ENCODE peak calls at places on chromosomes 1 and 21, in ten cellular contexts. One of them, this sample, is unnamed.

GRCh38 chr1:147504801-147505303 is 36.4 kb upstream of the BCL9 start:
- DNase-seq in ascending aorta: no peak
- DNase-seq in progenitor cell of endocrine pancreas: peak
- DNase-seq in spleen: no peak
- DNase-seq in osteocyte: peak
- DNase-seq in endothelial cell: peak
- DNase-seq in neural crest cell: peak
- DNase-seq in astrocyte of the spinal cord: peak
- DNase-seq in OCI-LY7: no peak
- DNase-seq in AG04450: peak
- DNase-seq in this sample: no peak

GRCh38 chr1:153770812-153771211 is 4.4 kb upstream of the SLC27A3 start:
- DNase-seq in AG04450: no peak
- DNase-seq in OCI-LY7: peak
- DNase-seq in osteocyte: no peak
- DNase-seq in astrocyte of the spinal cord: no peak
- DNase-seq in ascending aorta: no peak
- DNase-seq in progenitor cell of endocrine pancreas: no peak
- DNase-seq in neural crest cell: no peak
- DNase-seq in endothelial cell: no peak
- DNase-seq in spleen: peak
- DNase-seq in this sample: no peak

GRCh38 chr1:94559921-94560320 is 18.4 kb upstream of the F3 start:
- DNase-seq in spleen: no peak
- DNase-seq in ascending aorta: no peak
- DNase-seq in AG04450: no peak
- DNase-seq in OCI-LY7: no peak
- DNase-seq in progenitor cell of endocrine pancreas: no peak
- DNase-seq in astrocyte of the spinal cord: no peak
- DNase-seq in neural crest cell: no peak
- DNase-seq in osteocyte: no peak
- DNase-seq in endothelial cell: no peak
- DNase-seq in this sample: no peak

GRCh38 chr1:147627435-147628110 is 42.8 kb downstream of the ACP6 start:
- DNase-seq in osteocyte: no peak
- DNase-seq in neural crest cell: peak
- DNase-seq in ascending aorta: peak
- DNase-seq in spleen: peak
- DNase-seq in endothelial cell: peak
- DNase-seq in astrocyte of the spinal cord: peak
- DNase-seq in OCI-LY7: peak
- DNase-seq in progenitor cell of endocrine pancreas: peak
- DNase-seq in AG04450: peak
- DNase-seq in this sample: no peak

GRCh38 chr21:25885880-25886279 is 151.1 kb downstream of the GABPA start:
- DNase-seq in progenitor cell of endocrine pancreas: no peak
- DNase-seq in endothelial cell: no peak
- DNase-seq in OCI-LY7: no peak
- DNase-seq in astrocyte of the spinal cord: no peak
- DNase-seq in spleen: no peak
- DNase-seq in AG04450: no peak
- DNase-seq in ascending aorta: no peak
- DNase-seq in osteocyte: no peak
- DNase-seq in neural crest cell: no peak
- DNase-seq in this sample: no peak

GRCh38 chr1:31627301-31627929 is 9.9 kb downstream of the HCRTR1 start:
- DNase-seq in endothelial cell: no peak
- DNase-seq in progenitor cell of endocrine pancreas: no peak
- DNase-seq in astrocyte of the spinal cord: peak
- DNase-seq in neural crest cell: no peak
- DNase-seq in spleen: no peak
- DNase-seq in AG04450: no peak
- DNase-seq in osteocyte: no peak
- DNase-seq in OCI-LY7: no peak
- DNase-seq in ascending aorta: no peak
- DNase-seq in this sample: peak

GRCh38 chr21:16046625-16047340 is 317.0 kb downstream of the USP25 start:
- DNase-seq in endothelial cell: no peak
- DNase-seq in spleen: no peak
- DNase-seq in astrocyte of the spinal cord: peak
- DNase-seq in progenitor cell of endocrine pancreas: no peak
- DNase-seq in osteocyte: no peak
- DNase-seq in neural crest cell: no peak
- DNase-seq in ascending aorta: no peak
- DNase-seq in AG04450: no peak
- DNase-seq in OCI-LY7: no peak
- DNase-seq in this sample: no peak

GRCh38 chr1:155083865-155084721 is 5.5 kb downstream of the EFNA3 start:
- DNase-seq in progenitor cell of endocrine pancreas: no peak
- DNase-seq in OCI-LY7: peak
- DNase-seq in astrocyte of the spinal cord: no peak
- DNase-seq in endothelial cell: no peak
- DNase-seq in osteocyte: no peak
- DNase-seq in neural crest cell: no peak
- DNase-seq in ascending aorta: no peak
- DNase-seq in AG04450: no peak
- DNase-seq in spleen: no peak
- DNase-seq in this sample: peak

GRCh38 chr1:155322571-155322952 is 1.9 kb downstream of the RUSC1 start:
- DNase-seq in neural crest cell: peak
- DNase-seq in progenitor cell of endocrine pancreas: no peak
- DNase-seq in ascending aorta: peak
- DNase-seq in osteocyte: no peak
- DNase-seq in OCI-LY7: peak
- DNase-seq in spleen: peak
- DNase-seq in astrocyte of the spinal cord: peak
- DNase-seq in AG04450: no peak
- DNase-seq in endothelial cell: peak
- DNase-seq in this sample: no peak

GRCh38 chr1:53470155-53470554 is 11.0 kb downstream of the DMRTB1 start:
- DNase-seq in progenitor cell of endocrine pancreas: peak
- DNase-seq in osteocyte: peak
- DNase-seq in ascending aorta: no peak
- DNase-seq in endothelial cell: peak
- DNase-seq in spleen: peak
- DNase-seq in AG04450: peak
- DNase-seq in astrocyte of the spinal cord: peak
- DNase-seq in OCI-LY7: no peak
- DNase-seq in neural crest cell: peak
- DNase-seq in this sample: no peak
- TF ChIP-seq CTCF in progenitor cell of endocrine pancreas: peak
- TF ChIP-seq CTCF in osteocyte: peak
- TF ChIP-seq CTCF in ascending aorta: peak
- TF ChIP-seq CTCF in endothelial cell: peak
- TF ChIP-seq CTCF in spleen: peak
- TF ChIP-seq CTCF in AG04450: peak
- TF ChIP-seq CTCF in astrocyte of the spinal cord: peak
- TF ChIP-seq CTCF in OCI-LY7: no peak
- TF ChIP-seq CTCF in neural crest cell: peak
- TF ChIP-seq CTCF in this sample: no peak

GRCh38 chr1:225441314-225442119 is 13.7 kb upstream of the LBR start:
- DNase-seq in neural crest cell: no peak
- DNase-seq in osteocyte: no peak
- DNase-seq in progenitor cell of endocrine pancreas: no peak
- DNase-seq in astrocyte of the spinal cord: no peak
- DNase-seq in ascending aorta: peak
- DNase-seq in OCI-LY7: peak
- DNase-seq in AG04450: no peak
- DNase-seq in endothelial cell: no peak
- DNase-seq in spleen: no peak
- DNase-seq in this sample: no peak

GRCh38 chr1:225435957-225436392 is 8.1 kb upstream of the LBR start:
- DNase-seq in osteocyte: no peak
- DNase-seq in spleen: no peak
- DNase-seq in OCI-LY7: peak
- DNase-seq in neural crest cell: no peak
- DNase-seq in endothelial cell: no peak
- DNase-seq in astrocyte of the spinal cord: no peak
- DNase-seq in ascending aorta: no peak
- DNase-seq in progenitor cell of endocrine pancreas: no peak
- DNase-seq in AG04450: no peak
- DNase-seq in this sample: no peak

GRCh38 chr1:225435487-225435886 is 7.6 kb upstream of the LBR start:
- DNase-seq in OCI-LY7: peak
- DNase-seq in spleen: no peak
- DNase-seq in neural crest cell: no peak
- DNase-seq in progenitor cell of endocrine pancreas: no peak
- DNase-seq in osteocyte: no peak
- DNase-seq in ascending aorta: no peak
- DNase-seq in endothelial cell: no peak
- DNase-seq in astrocyte of the spinal cord: no peak
- DNase-seq in AG04450: no peak
- DNase-seq in this sample: no peak

GRCh38 chr1:225440380-225440957 is 12.6 kb upstream of the LBR start:
- DNase-seq in neural crest cell: no peak
- DNase-seq in AG04450: no peak
- DNase-seq in ascending aorta: no peak
- DNase-seq in spleen: no peak
- DNase-seq in endothelial cell: no peak
- DNase-seq in progenitor cell of endocrine pancreas: no peak
- DNase-seq in osteocyte: no peak
- DNase-seq in OCI-LY7: no peak
- DNase-seq in astrocyte of the spinal cord: no peak
- DNase-seq in this sample: no peak

GRCh38 chr1:225437710-225438437 is 10.0 kb upstream of the LBR start:
- DNase-seq in osteocyte: no peak
- DNase-seq in OCI-LY7: no peak
- DNase-seq in ascending aorta: no peak
- DNase-seq in neural crest cell: no peak
- DNase-seq in progenitor cell of endocrine pancreas: no peak
- DNase-seq in endothelial cell: peak
- DNase-seq in AG04450: no peak
- DNase-seq in spleen: no peak
- DNase-seq in astrocyte of the spinal cord: peak
- DNase-seq in this sample: no peak
- TF ChIP-seq CTCF in osteocyte: peak
- TF ChIP-seq CTCF in OCI-LY7: peak
- TF ChIP-seq CTCF in ascending aorta: no peak
- TF ChIP-seq CTCF in neural crest cell: peak
- TF ChIP-seq CTCF in progenitor cell of endocrine pancreas: peak
- TF ChIP-seq CTCF in endothelial cell: no peak
- TF ChIP-seq CTCF in AG04450: peak
- TF ChIP-seq CTCF in spleen: peak
- TF ChIP-seq CTCF in astrocyte of the spinal cord: peak
- TF ChIP-seq CTCF in this sample: no peak

GRCh38 chr1:115678141-115678540 is 36.4 kb downstream of the VANGL1 start:
- DNase-seq in neural crest cell: no peak
- DNase-seq in endothelial cell: no peak
- DNase-seq in OCI-LY7: no peak
- DNase-seq in astrocyte of the spinal cord: no peak
- DNase-seq in AG04450: no peak
- DNase-seq in ascending aorta: no peak
- DNase-seq in spleen: no peak
- DNase-seq in osteocyte: no peak
- DNase-seq in progenitor cell of endocrine pancreas: no peak
- DNase-seq in this sample: no peak

GRCh38 chr1:115676498-115677171 is 34.9 kb downstream of the VANGL1 start:
- DNase-seq in AG04450: no peak
- DNase-seq in OCI-LY7: no peak
- DNase-seq in astrocyte of the spinal cord: no peak
- DNase-seq in spleen: no peak
- DNase-seq in osteocyte: no peak
- DNase-seq in progenitor cell of endocrine pancreas: no peak
- DNase-seq in ascending aorta: no peak
- DNase-seq in endothelial cell: no peak
- DNase-seq in neural crest cell: no peak
- DNase-seq in this sample: no peak

GRCh38 chr1:115677172-115677542 is 35.4 kb downstream of the VANGL1 start:
- DNase-seq in OCI-LY7: no peak
- DNase-seq in neural crest cell: peak
- DNase-seq in osteocyte: no peak
- DNase-seq in endothelial cell: no peak
- DNase-seq in progenitor cell of endocrine pancreas: no peak
- DNase-seq in ascending aorta: no peak
- DNase-seq in AG04450: no peak
- DNase-seq in astrocyte of the spinal cord: peak
- DNase-seq in spleen: no peak
- DNase-seq in this sample: no peak

GRCh38 chr1:115679141-115679611 is 37.4 kb downstream of the VANGL1 start:
- DNase-seq in endothelial cell: no peak
- DNase-seq in spleen: no peak
- DNase-seq in OCI-LY7: no peak
- DNase-seq in ascending aorta: peak
- DNase-seq in astrocyte of the spinal cord: peak
- DNase-seq in AG04450: peak
- DNase-seq in neural crest cell: no peak
- DNase-seq in progenitor cell of endocrine pancreas: no peak
- DNase-seq in osteocyte: no peak
- DNase-seq in this sample: no peak

GRCh38 chr1:115677570-115677969 is 35.8 kb downstream of the VANGL1 start:
- DNase-seq in OCI-LY7: no peak
- DNase-seq in ascending aorta: no peak
- DNase-seq in astrocyte of the spinal cord: no peak
- DNase-seq in AG04450: no peak
- DNase-seq in neural crest cell: no peak
- DNase-seq in endothelial cell: no peak
- DNase-seq in spleen: no peak
- DNase-seq in osteocyte: no peak
- DNase-seq in progenitor cell of endocrine pancreas: no peak
- DNase-seq in this sample: no peak
- TF ChIP-seq CTCF in OCI-LY7: no peak
- TF ChIP-seq CTCF in ascending aorta: no peak
- TF ChIP-seq CTCF in astrocyte of the spinal cord: peak
- TF ChIP-seq CTCF in AG04450: no peak
- TF ChIP-seq CTCF in neural crest cell: no peak
- TF ChIP-seq CTCF in endothelial cell: no peak
- TF ChIP-seq CTCF in spleen: no peak
- TF ChIP-seq CTCF in osteocyte: no peak
- TF ChIP-seq CTCF in progenitor cell of endocrine pancreas: peak
- TF ChIP-seq CTCF in this sample: no peak

GRCh38 chr1:24386931-24387330 is 26.7 kb downstream of the STPG1 start:
- DNase-seq in spleen: no peak
- DNase-seq in OCI-LY7: no peak
- DNase-seq in ascending aorta: no peak
- DNase-seq in progenitor cell of endocrine pancreas: no peak
- DNase-seq in osteocyte: no peak
- DNase-seq in neural crest cell: no peak
- DNase-seq in AG04450: no peak
- DNase-seq in astrocyte of the spinal cord: no peak
- DNase-seq in endothelial cell: no peak
- DNase-seq in this sample: peak

GRCh38 chr1:24386241-24386640 is 27.3 kb downstream of the STPG1 start:
- DNase-seq in endothelial cell: no peak
- DNase-seq in AG04450: no peak
- DNase-seq in neural crest cell: no peak
- DNase-seq in astrocyte of the spinal cord: no peak
- DNase-seq in ascending aorta: no peak
- DNase-seq in OCI-LY7: no peak
- DNase-seq in progenitor cell of endocrine pancreas: no peak
- DNase-seq in osteocyte: no peak
- DNase-seq in spleen: no peak
- DNase-seq in this sample: peak

GRCh38 chr1:24384251-24385090 is 29.1 kb downstream of the STPG1 start:
- DNase-seq in neural crest cell: no peak
- DNase-seq in osteocyte: peak
- DNase-seq in endothelial cell: no peak
- DNase-seq in OCI-LY7: no peak
- DNase-seq in astrocyte of the spinal cord: peak
- DNase-seq in AG04450: no peak
- DNase-seq in ascending aorta: no peak
- DNase-seq in progenitor cell of endocrine pancreas: no peak
- DNase-seq in spleen: peak
- DNase-seq in this sample: no peak

GRCh38 chr1:24383381-24383940 is 30.1 kb downstream of the STPG1 start:
- DNase-seq in ascending aorta: no peak
- DNase-seq in neural crest cell: no peak
- DNase-seq in AG04450: no peak
- DNase-seq in OCI-LY7: no peak
- DNase-seq in endothelial cell: no peak
- DNase-seq in osteocyte: no peak
- DNase-seq in astrocyte of the spinal cord: no peak
- DNase-seq in spleen: no peak
- DNase-seq in progenitor cell of endocrine pancreas: no peak
- DNase-seq in this sample: no peak

GRCh38 chr1:24385160-24385939 is 28.2 kb downstream of the STPG1 start:
- DNase-seq in ascending aorta: no peak
- DNase-seq in astrocyte of the spinal cord: peak
- DNase-seq in progenitor cell of endocrine pancreas: no peak
- DNase-seq in AG04450: no peak
- DNase-seq in OCI-LY7: peak
- DNase-seq in osteocyte: no peak
- DNase-seq in endothelial cell: peak
- DNase-seq in neural crest cell: no peak
- DNase-seq in spleen: no peak
- DNase-seq in this sample: no peak
- TF ChIP-seq CTCF in ascending aorta: no peak
- TF ChIP-seq CTCF in astrocyte of the spinal cord: peak
- TF ChIP-seq CTCF in progenitor cell of endocrine pancreas: peak
- TF ChIP-seq CTCF in AG04450: peak
- TF ChIP-seq CTCF in OCI-LY7: peak
- TF ChIP-seq CTCF in osteocyte: peak
- TF ChIP-seq CTCF in endothelial cell: peak
- TF ChIP-seq CTCF in neural crest cell: peak
- TF ChIP-seq CTCF in spleen: peak
- TF ChIP-seq CTCF in this sample: no peak